ENCODE peak calls at places on chromosomes 4 and X, in four cellular contexts. One of them, this sample, is unnamed. For H3K27me3, the result is how much of the 10 kb centered on the place peaks cover.

GRCh38 chr4:42519803-42520417 is 122.6 kb downstream of the SHISA3 start:
- DNase-seq in IMR-90: peak
- DNase-seq in endothelial cell of umbilical vein: peak
- DNase-seq in GM23248: peak
- DNase-seq in this sample: peak

GRCh38 chr4:15149234-15149841 is 147.1 kb downstream of the CPEB2 start:
- DNase-seq in IMR-90: peak
- DNase-seq in endothelial cell of umbilical vein: no peak
- DNase-seq in GM23248: peak
- DNase-seq in this sample: no peak

GRCh38 chr4:2432991-2433530 is 14.3 kb downstream of the CFAP99 start:
- DNase-seq in IMR-90: peak
- DNase-seq in endothelial cell of umbilical vein: no peak
- DNase-seq in GM23248: peak
- DNase-seq in this sample: peak

GRCh38 chr4:23888421-23889319 is 1.2 kb downstream of the PPARGC1A start:
- DNase-seq in IMR-90: peak
- DNase-seq in endothelial cell of umbilical vein: no peak
- DNase-seq in GM23248: peak
- DNase-seq in this sample: peak

GRCh38 chr4:155809835-155810234 is 51.0 kb downstream of the GUCY1B1 start:
- DNase-seq in IMR-90: peak
- DNase-seq in endothelial cell of umbilical vein: peak
- DNase-seq in GM23248: peak
- DNase-seq in this sample: no peak

GRCh38 chr4:139769355-139769754 is 103.7 kb downstream of the MGST2 start:
- DNase-seq in IMR-90: no peak
- DNase-seq in endothelial cell of umbilical vein: no peak
- DNase-seq in GM23248: no peak
- DNase-seq in this sample: no peak

GRCh38 chr4:185395255-185395955 is at the start of gene LRP2BP:
- DNase-seq in IMR-90: no peak
- DNase-seq in endothelial cell of umbilical vein: peak
- DNase-seq in GM23248: peak
- DNase-seq in this sample: no peak

GRCh38 chrX:79719568-79720231 is 294.9 kb upstream of the TBX22 start:
- DNase-seq in IMR-90: no peak
- DNase-seq in endothelial cell of umbilical vein: no peak
- DNase-seq in GM23248: no peak
- DNase-seq in this sample: no peak

GRCh38 chrX:118780915-118781314 is 42.7 kb upstream of the ZCCHC12 start:
- DNase-seq in IMR-90: peak
- DNase-seq in endothelial cell of umbilical vein: no peak
- DNase-seq in GM23248: peak
- DNase-seq in this sample: no peak

GRCh38 chrX:19670854-19671620 is 155.7 kb upstream of the MAP3K15 start:
- DNase-seq in IMR-90: peak
- DNase-seq in endothelial cell of umbilical vein: peak
- DNase-seq in GM23248: peak
- DNase-seq in this sample: peak

GRCh38 chrX:37348237-37349130 is 680 bp upstream of the PRRG1 start:
- DNase-seq in IMR-90: peak
- DNase-seq in endothelial cell of umbilical vein: no peak
- DNase-seq in GM23248: peak
- DNase-seq in this sample: no peak

GRCh38 chrX:121333942-121334341 is 286.5 kb downstream of the GLUD2 start:
- DNase-seq in IMR-90: no peak
- DNase-seq in endothelial cell of umbilical vein: no peak
- DNase-seq in GM23248: no peak
- DNase-seq in this sample: no peak

GRCh38 chr4:75633846-75634245 is 3.5 kb upstream of the CDKL2 start:
- DNase-seq in IMR-90: peak
- DNase-seq in endothelial cell of umbilical vein: no peak
- DNase-seq in GM23248: peak
- DNase-seq in this sample: no peak

GRCh38 chr4:75634281-75634680 is 4.0 kb upstream of the CDKL2 start:
- DNase-seq in IMR-90: no peak
- DNase-seq in endothelial cell of umbilical vein: no peak
- DNase-seq in GM23248: peak
- DNase-seq in this sample: no peak

GRCh38 chr4:75629239-75629638 is 1.1 kb downstream of the CDKL2 start:
- DNase-seq in IMR-90: no peak
- DNase-seq in endothelial cell of umbilical vein: no peak
- DNase-seq in GM23248: no peak
- DNase-seq in this sample: no peak

GRCh38 chr4:75630174-75630931 is at the start of gene CDKL2:
- DNase-seq in IMR-90: no peak
- DNase-seq in endothelial cell of umbilical vein: peak
- DNase-seq in GM23248: peak
- DNase-seq in this sample: peak

GRCh38 chr4:75630932-75631320 is 598 bp upstream of the CDKL2 start:
- DNase-seq in IMR-90: no peak
- DNase-seq in endothelial cell of umbilical vein: no peak
- DNase-seq in GM23248: no peak
- DNase-seq in this sample: no peak
- H3K9ac ChIP-seq in IMR-90: no peak
- H3K9ac ChIP-seq in endothelial cell of umbilical vein: no peak
- H3K9ac ChIP-seq in GM23248: no peak
- H3K9ac ChIP-seq in this sample: peak

DNA sequence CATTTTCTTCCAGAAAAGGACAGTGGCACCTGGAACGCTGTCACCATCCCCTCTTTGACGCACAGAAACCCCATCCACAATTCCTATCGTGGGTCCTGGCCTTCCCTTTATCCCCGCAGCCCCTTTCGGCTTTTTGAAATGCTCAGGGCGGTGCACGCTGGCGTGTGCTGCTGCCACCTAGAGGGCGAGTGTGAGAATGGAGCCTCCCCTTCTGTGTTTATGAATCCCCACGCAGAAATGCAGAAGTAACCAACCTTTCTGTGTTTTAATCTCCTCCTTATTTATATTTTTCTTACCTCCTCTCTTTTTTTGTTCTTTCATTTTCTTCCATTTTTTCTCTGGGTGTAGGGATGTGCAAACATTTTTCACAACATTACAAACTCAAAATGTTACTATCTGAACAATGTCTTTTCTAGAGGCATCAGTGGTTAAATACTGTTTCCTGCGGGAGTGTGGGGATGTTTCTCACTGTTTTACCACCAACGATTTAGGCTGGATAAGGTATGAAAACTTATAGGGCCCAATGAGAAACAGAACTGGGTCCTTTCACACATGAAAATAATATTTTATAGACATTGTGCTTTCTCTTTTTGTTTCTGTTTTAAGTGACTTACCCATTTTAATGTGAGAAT is 50.0 kb downstream of the TMA16 start:
- DNase-seq in IMR-90: peak
- DNase-seq in endothelial cell of umbilical vein: peak
- DNase-seq in GM23248: peak
- DNase-seq in this sample: peak
- H3K4me3 ChIP-seq in IMR-90: peak
- H3K4me3 ChIP-seq in endothelial cell of umbilical vein: no peak
- H3K4me3 ChIP-seq in GM23248: peak
- H3K4me3 ChIP-seq in this sample: no peak

GRCh38 chr4:150961566-150961965 is 53.5 kb downstream of the LRBA start:
- DNase-seq in IMR-90: no peak
- DNase-seq in endothelial cell of umbilical vein: peak
- DNase-seq in GM23248: no peak
- DNase-seq in this sample: no peak
- H3K27me3 ChIP-seq in IMR-90: under half
- H3K27me3 ChIP-seq in endothelial cell of umbilical vein: under half
- H3K27me3 ChIP-seq in GM23248: under half
- H3K27me3 ChIP-seq in this sample: under half

DNA sequence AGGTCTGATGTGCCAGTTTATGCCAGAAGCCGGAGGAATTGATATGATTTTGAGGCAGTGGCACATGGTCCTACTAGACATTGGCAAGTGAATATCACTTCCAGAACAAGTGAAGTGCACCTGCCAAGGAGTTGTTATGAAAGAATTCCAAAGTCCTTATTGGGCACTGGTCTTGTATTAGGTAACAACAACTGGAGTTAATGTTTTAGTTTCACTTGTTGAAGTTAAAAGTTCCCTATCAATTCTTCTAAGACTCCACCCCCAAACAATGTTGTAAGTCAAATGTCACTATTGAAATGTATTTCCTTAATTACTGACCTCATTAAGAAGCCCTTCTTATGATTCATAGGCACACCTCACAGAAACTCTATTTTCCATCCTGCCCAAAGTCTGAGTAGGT is 3.1 kb downstream of the TET2 start:
- DNase-seq in IMR-90: no peak
- DNase-seq in endothelial cell of umbilical vein: peak
- DNase-seq in GM23248: no peak
- DNase-seq in this sample: no peak
- H3K9ac ChIP-seq in IMR-90: no peak
- H3K9ac ChIP-seq in endothelial cell of umbilical vein: no peak
- H3K9ac ChIP-seq in GM23248: no peak
- H3K9ac ChIP-seq in this sample: no peak

GRCh38 chr4:173525118-173526033 is 4.7 kb downstream of the HAND2 start:
- DNase-seq in IMR-90: no peak
- DNase-seq in endothelial cell of umbilical vein: no peak
- DNase-seq in GM23248: peak
- DNase-seq in this sample: peak
- H3K4me3 ChIP-seq in IMR-90: no peak
- H3K4me3 ChIP-seq in endothelial cell of umbilical vein: no peak
- H3K4me3 ChIP-seq in GM23248: peak
- H3K4me3 ChIP-seq in this sample: peak

GRCh38 chrX:136767104-136767941 is 13.4 kb downstream of the ARHGEF6 start:
- DNase-seq in IMR-90: peak
- DNase-seq in endothelial cell of umbilical vein: peak
- DNase-seq in GM23248: peak
- DNase-seq in this sample: peak
- H3K27me3 ChIP-seq in IMR-90: under half
- H3K27me3 ChIP-seq in endothelial cell of umbilical vein: under half
- H3K27me3 ChIP-seq in GM23248: under half
- H3K27me3 ChIP-seq in this sample: under half

DNA sequence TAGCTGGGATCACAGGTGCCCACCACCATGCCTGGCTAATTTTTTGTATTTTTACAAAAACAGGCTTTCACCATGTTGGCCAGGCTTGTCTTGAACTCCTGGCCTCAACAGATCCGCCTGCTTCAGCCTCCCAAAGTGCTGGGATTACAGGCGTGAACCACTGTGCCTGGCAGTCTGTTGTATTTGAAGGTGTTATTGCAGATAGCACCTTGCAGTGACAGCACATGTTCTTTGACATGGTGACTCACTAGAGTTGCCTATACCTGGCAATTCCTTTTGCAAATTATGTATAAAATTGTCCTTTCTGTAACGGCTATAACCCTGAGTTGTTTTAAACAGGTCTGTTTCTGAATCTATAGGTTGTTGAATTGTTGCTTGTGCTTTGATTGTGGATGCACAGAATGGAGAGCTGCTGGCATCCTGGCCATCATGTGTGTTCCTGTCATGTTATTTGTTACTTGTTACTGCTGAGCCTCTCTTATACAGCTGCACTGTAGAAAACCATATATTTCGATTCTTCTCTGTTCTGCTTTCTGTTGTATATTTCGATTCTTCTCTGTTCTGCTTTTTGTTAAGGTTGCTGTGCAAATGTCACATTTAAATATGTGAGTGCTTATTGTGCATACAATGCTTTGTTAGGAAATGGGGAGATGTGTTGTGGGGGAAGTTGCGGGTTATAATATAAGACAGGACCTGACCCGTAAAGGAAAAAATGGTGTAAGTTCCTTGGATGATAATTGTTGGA is 8.1 kb downstream of the OGT start:
- DNase-seq in IMR-90: no peak
- DNase-seq in endothelial cell of umbilical vein: no peak
- DNase-seq in GM23248: no peak
- DNase-seq in this sample: no peak
- H3K9ac ChIP-seq in IMR-90: no peak
- H3K9ac ChIP-seq in endothelial cell of umbilical vein: no peak
- H3K9ac ChIP-seq in GM23248: peak
- H3K9ac ChIP-seq in this sample: no peak

GRCh38 chr4:78602334-78602733 is 50.8 kb downstream of the ANXA3 start:
- DNase-seq in IMR-90: no peak
- DNase-seq in endothelial cell of umbilical vein: no peak
- DNase-seq in GM23248: no peak
- DNase-seq in this sample: no peak

GRCh38 chr4:78599147-78599546 is 47.6 kb downstream of the ANXA3 start:
- DNase-seq in IMR-90: no peak
- DNase-seq in endothelial cell of umbilical vein: no peak
- DNase-seq in GM23248: no peak
- DNase-seq in this sample: no peak

GRCh38 chr4:78603384-78603783 is 51.8 kb downstream of the ANXA3 start:
- DNase-seq in IMR-90: no peak
- DNase-seq in endothelial cell of umbilical vein: no peak
- DNase-seq in GM23248: no peak
- DNase-seq in this sample: no peak

GRCh38 chr4:78599931-78600375 is 48.4 kb downstream of the ANXA3 start:
- DNase-seq in IMR-90: no peak
- DNase-seq in endothelial cell of umbilical vein: peak
- DNase-seq in GM23248: no peak
- DNase-seq in this sample: no peak

GRCh38 chr4:78601013-78601412 is 49.4 kb downstream of the ANXA3 start:
- DNase-seq in IMR-90: no peak
- DNase-seq in endothelial cell of umbilical vein: no peak
- DNase-seq in GM23248: peak
- DNase-seq in this sample: no peak
- H3K4me3 ChIP-seq in IMR-90: no peak
- H3K4me3 ChIP-seq in endothelial cell of umbilical vein: no peak
- H3K4me3 ChIP-seq in GM23248: no peak
- H3K4me3 ChIP-seq in this sample: no peak

DNA sequence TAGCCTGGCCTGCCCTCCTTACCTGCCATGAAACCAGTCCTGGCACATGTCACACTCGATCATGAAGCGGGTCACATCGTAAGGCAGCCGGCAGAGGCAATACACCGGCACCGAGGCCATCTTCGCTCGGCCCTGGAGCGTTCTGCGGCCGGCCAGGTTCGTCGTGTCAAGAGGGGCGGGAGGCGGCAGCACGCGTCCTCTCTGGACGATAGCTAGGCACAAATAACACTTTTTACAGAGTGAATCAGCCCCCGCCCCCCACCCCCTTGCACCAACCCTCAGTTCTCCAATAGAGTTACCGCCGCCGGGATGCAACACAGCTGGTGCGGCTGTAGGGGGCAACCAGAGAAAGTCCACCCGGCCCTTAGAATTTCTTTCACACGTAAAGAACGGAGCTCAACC is 1.7 kb downstream of the PHF8 start:
- DNase-seq in IMR-90: peak
- DNase-seq in endothelial cell of umbilical vein: peak
- DNase-seq in GM23248: peak
- DNase-seq in this sample: peak
- H3K27me3 ChIP-seq in IMR-90: under half
- H3K27me3 ChIP-seq in endothelial cell of umbilical vein: under half
- H3K27me3 ChIP-seq in GM23248: under half
- H3K27me3 ChIP-seq in this sample: under half